ENCODE peak calls at places on chromosomes 5 and 9, in ten cellular contexts. O, H, V, J, E, I, X, B, Q and P are unnamed samples.

GRCh38 chr9:101375546-101375945 is 9.3 kb downstream of the BAAT start:
- DNase-seq in H (no peak), I (no peak), Q (peak; percentile 69), B (no peak), V (no peak), E (no peak), X (no peak), J (no peak), O (no peak), P (no peak)

GRCh38 chr5:159094745-159095144 is 5.0 kb downstream of the EBF1 start:
- DNase-seq in V (peak; percentile 63), B (peak; percentile 78), E (peak; percentile 54), O (peak; percentile 33), Q (peak; percentile 66), J (peak; percentile 56), X (peak; percentile 45), H (no peak), I (no peak), P (no peak)

GRCh38 chr9:136940526-136941230 is 3.9 kb downstream of the FBXW5 start:
- DNase-seq in O (no peak), V (no peak), I (no peak), J (no peak), H (no peak), Q (no peak), X (peak; percentile 47), B (no peak), E (no peak), P (no peak)

GRCh38 chr9:1979815-1980367 is 35.3 kb upstream of the SMARCA2 start:
- DNase-seq in X (peak; percentile 29), H (no peak), O (no peak), Q (peak; percentile 94), E (peak; percentile 21), J (no peak), V (peak; percentile 17), B (no peak), I (no peak), P (no peak)

GRCh38 chr9:126491256-126491879 is 122.4 kb upstream of the LMX1B start:
- DNase-seq in H (no peak), X (no peak), O (no peak), B (peak; percentile 58), Q (peak; percentile 24), E (no peak), J (peak; percentile 75), V (peak; percentile 52), I (peak; percentile 33), P (no peak)

GRCh38 chr9:89603629-89604462 is 966 bp upstream of the GADD45G start:
- DNase-seq in B (peak; percentile 14), E (peak; percentile 79), X (peak; percentile 84), I (no peak), Q (peak; percentile 27), H (no peak), V (peak; percentile 82), O (peak; percentile 6), J (peak; percentile 92), P (peak; percentile 88)

GRCh38 chr9:93467062-93467416 is 13.7 kb upstream of the FAM120AOS start:
- DNase-seq in I (no peak), Q (no peak), E (no peak), H (no peak), O (no peak), B (peak; percentile 42), J (no peak), X (no peak), V (no peak), P (no peak)

GRCh38 chr5:178385472-178385853 is 152.9 kb upstream of the PHYKPL start:
- DNase-seq in I (no peak), O (no peak), E (no peak), H (no peak), Q (no peak), V (no peak), J (no peak), B (no peak), X (peak; percentile 24), P (peak; percentile 42)

GRCh38 chr5:139795074-139796001 is at the start of gene PSD2:
- DNase-seq in E (peak; percentile 40), I (no peak), B (peak; percentile 43), V (peak; percentile 46), O (no peak), Q (no peak), J (peak; percentile 78), H (no peak), X (no peak), P (no peak)

GRCh38 chr9:129071526-129072131 is 9.3 kb upstream of the DOLPP1 start:
- DNase-seq in V (no peak), J (peak; percentile 45), I (no peak), E (no peak), B (no peak), O (peak; percentile 13), H (no peak), Q (no peak), X (no peak), P (no peak)

GRCh38 chr5:136295914-136296313 is 69.4 kb downstream of the TRPC7 start:
- DNase-seq in B (no peak), O (no peak), J (no peak), X (no peak), Q (peak; percentile 50), H (no peak), I (no peak), E (no peak), V (no peak), P (no peak)

GRCh38 chr5:146521403-146522106 is 5.6 kb upstream of the GPR151 start:
- DNase-seq in Q (no peak), J (no peak), E (no peak), O (no peak), I (no peak), H (no peak), V (no peak), X (no peak), B (peak; percentile 37), P (no peak)

DNA sequence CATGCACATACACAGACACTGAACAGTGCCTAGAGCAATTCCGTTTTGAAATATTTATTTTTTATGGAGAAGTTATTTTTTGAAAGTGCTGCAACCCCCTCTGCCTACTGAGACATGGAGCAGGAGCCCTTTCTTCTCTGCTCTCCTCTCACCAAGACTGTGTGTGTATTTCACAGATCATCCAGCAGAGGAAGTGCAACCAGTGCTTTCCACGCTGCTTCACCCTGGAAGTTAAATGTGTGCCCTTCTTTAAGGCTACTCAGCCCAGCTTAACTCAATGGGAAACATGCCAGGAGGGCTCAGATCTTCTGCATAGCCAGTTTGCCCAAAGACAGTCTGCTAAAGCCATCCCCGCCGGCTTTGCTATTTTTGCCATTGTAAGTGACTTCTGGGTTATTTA is 606.3 kb downstream of the TLE1 start:
- DNase-seq in H (no peak), J (peak; percentile 63), X (no peak), E (no peak), B (no peak), V (no peak), I (peak; percentile 11), Q (peak; percentile 14), O (no peak), P (no peak)
- TF ChIP-seq CTCF in H (no peak), J (peak; percentile 43), X (no peak), E (no peak), B (no peak), V (no peak), I (peak; percentile 51), Q (peak; percentile 15), O (no peak), P (no peak)

DNA sequence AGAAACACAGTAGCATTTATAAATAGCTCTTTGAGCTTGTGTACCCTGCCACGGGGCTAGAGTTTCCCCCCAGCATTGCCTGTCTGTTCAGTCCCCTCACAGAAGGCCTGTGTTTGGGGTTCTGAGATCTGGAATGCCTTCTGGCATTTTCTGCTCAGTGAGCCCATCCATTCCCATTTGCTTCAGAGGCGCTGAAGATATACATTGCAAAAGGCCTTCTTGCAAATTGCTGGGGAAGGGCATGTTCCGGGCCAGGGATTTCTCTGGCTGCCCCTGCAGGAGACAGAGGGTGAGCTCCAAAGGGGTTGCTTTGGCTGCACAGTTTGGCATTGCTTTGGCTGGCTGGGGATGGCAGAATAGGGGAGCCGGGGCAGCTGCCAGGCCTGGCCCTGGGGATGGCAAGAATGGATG is 308.4 kb downstream of the MSX2 start:
- DNase-seq in Q (no peak), V (no peak), O (no peak), X (no peak), E (no peak), H (no peak), B (no peak), I (no peak), J (no peak), P (no peak)
- H3K27ac ChIP-seq in Q (no peak overlapping the region), V (no peak overlapping the region), O (no peak overlapping the region), X (no peak overlapping the region), E (no peak overlapping the region), H (no peak overlapping the region), B (no peak overlapping the region), I (no peak overlapping the region), J (no peak overlapping the region), P (no peak overlapping the region)

GRCh38 chr9:130950039-130950311 is 10.9 kb upstream of the FIBCD1 start:
- DNase-seq in V (no peak), X (no peak), I (no peak), B (no peak), J (no peak), E (no peak), Q (no peak), H (no peak), O (no peak), P (no peak)

GRCh38 chr9:130955947-130956621 is 17.0 kb upstream of the FIBCD1 start:
- DNase-seq in Q (no peak), O (no peak), J (no peak), X (no peak), E (no peak), I (no peak), V (no peak), B (peak; percentile 56), H (no peak), P (no peak)

GRCh38 chr9:130949188-130950038 is 10.4 kb upstream of the FIBCD1 start:
- DNase-seq in O (no peak), I (no peak), B (no peak), H (no peak), Q (no peak), J (no peak), E (no peak), X (no peak), V (no peak), P (no peak)

GRCh38 chr9:130954317-130954716 is 15.3 kb upstream of the FIBCD1 start:
- DNase-seq in O (no peak), E (no peak), X (no peak), B (no peak), J (no peak), I (no peak), H (no peak), Q (no peak), V (no peak), P (no peak)

GRCh38 chr9:130952065-130952762 is 13.2 kb upstream of the FIBCD1 start:
- DNase-seq in B (peak; percentile 69), X (no peak), Q (no peak), V (no peak), H (no peak), J (no peak), O (no peak), E (no peak), I (no peak), P (no peak)
- H3K27me3 ChIP-seq in B (peaks cover 43% of the 10 kb centered on the region), X (peaks cover 24% of the 10 kb centered on the region), Q (peaks cover 32% of the 10 kb centered on the region), V (peaks cover 9% of the 10 kb centered on the region), H (no peaks in the 10 kb centered on the region), J (no peaks in the 10 kb centered on the region), O (no peaks in the 10 kb centered on the region), E (peaks cover 28% of the 10 kb centered on the region), I (peaks cover 42% of the 10 kb centered on the region), P (peaks cover 5% of the 10 kb centered on the region)

DNA sequence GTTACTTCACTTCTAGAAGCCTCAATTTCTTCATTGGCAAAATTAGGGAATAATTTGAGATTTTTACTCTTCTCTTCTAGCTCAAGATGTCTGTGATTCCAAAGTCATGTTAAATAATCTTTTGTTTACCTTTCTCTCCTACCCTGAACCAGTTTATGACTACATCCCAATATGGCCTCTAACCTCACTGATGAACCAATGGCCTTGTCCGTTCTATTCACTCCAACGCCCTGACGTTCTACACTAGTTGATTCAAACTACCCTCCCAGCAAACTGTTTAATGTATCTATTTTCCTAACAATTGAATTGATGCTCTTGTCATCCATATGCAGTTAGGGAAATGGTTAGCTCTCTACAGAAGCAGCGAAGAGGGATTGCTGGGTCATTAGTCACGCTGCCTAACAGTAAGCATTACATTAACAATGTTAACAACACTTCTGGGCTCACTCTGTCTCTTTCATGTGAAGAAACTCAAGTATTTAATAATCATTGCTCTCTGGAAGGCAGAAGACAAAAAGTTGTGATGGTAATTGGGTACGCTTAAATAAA is 38.0 kb downstream of the RAPGEF1 start:
- DNase-seq in V (no peak), I (no peak), J (no peak), O (no peak), Q (peak; percentile 78), X (no peak), E (no peak), B (no peak), H (no peak), P (no peak)
- TF ChIP-seq CTCF in V (no peak), I (no peak), J (no peak), O (no peak), Q (no peak), X (no peak), E (no peak), B (no peak), H (no peak), P (no peak)